ENCODE peak calls at places on chromosomes 11 and 22, in seven cellular contexts. U is K562; O is mucosa of descending colon; E is breast epithelium; W is fibroblast of lung; Z is CD8-positive, alpha-beta T cell; T is spleen. D is an unnamed sample. For H3K4me1 and H3K9me3, the result is how much of the 10 kb centered on the place peaks cover.

GRCh38 chr11:130786586-130786985 is 129.7 kb downstream of the SNX19 start:
- DNase-seq in W (no peak), O (no peak), Z (no peak), U (no peak), T (no peak), E (no peak), D (no peak)

GRCh38 chr11:116891746-116892145 is 54.3 kb upstream of the APOA1 start:
- DNase-seq in T (no peak), U (no peak), E (no peak), W (no peak), Z (no peak), O (no peak), D (no peak)

GRCh38 chr11:130737866-130738431 is 178.3 kb downstream of the SNX19 start:
- DNase-seq in W (peak), U (no peak), T (peak), O (peak), E (no peak), Z (no peak), D (peak)

GRCh38 chr11:30960387-30960992 is 374.3 kb upstream of the MPPED2 start:
- DNase-seq in T (no peak), W (peak), E (no peak), O (no peak), U (no peak), Z (no peak), D (no peak)

GRCh38 chr11:429931-430456 is 11.8 kb downstream of the ANO9 start:
- DNase-seq in O (peak), U (no peak), Z (no peak), E (no peak), W (no peak), T (no peak), D (peak)

GRCh38 chr22:29559853-29560252 is 6.3 kb upstream of the THOC5 start:
- DNase-seq in E (no peak), U (no peak), T (no peak), Z (no peak), W (no peak), O (no peak), D (no peak)

GRCh38 chr11:104163100-104164027 is 583 bp downstream of the PDGFD start:
- DNase-seq in Z (no peak), E (peak), U (no peak), O (no peak), T (peak), W (peak), D (no peak)

GRCh38 chr22:35330258-35330861 is 30.7 kb downstream of the TOM1 start:
- DNase-seq in Z (peak), O (peak), U (no peak), W (peak), T (peak), E (no peak), D (peak)

GRCh38 chr11:126385991-126386728 is 30.7 kb downstream of the ST3GAL4 start:
- DNase-seq in W (no peak), Z (no peak), O (no peak), E (no peak), U (no peak), T (peak), D (no peak)

GRCh38 chr11:118267486-118267885 is 3.4 kb upstream of the MPZL2 start:
- DNase-seq in W (no peak), E (no peak), O (no peak), Z (no peak), T (no peak), U (no peak), D (no peak)

GRCh38 chr11:74253361-74253760 is 58.1 kb downstream of the P4HA3 start:
- DNase-seq in E (no peak), Z (no peak), O (no peak), W (no peak), T (no peak), U (no peak), D (no peak)

GRCh38 chr11:77109236-77110019 is 6.8 kb downstream of the OMP start:
- DNase-seq in Z (no peak), E (no peak), T (no peak), U (no peak), W (peak), O (no peak), D (peak)

GRCh38 chr11:1129143-1129665 is 28.5 kb upstream of the MUC5AC start:
- DNase-seq in E (no peak), U (no peak), T (no peak), W (no peak), Z (no peak), O (no peak), D (no peak)

GRCh38 chr22:37806409-37807338 is 1.1 kb upstream of the GCAT start:
- DNase-seq in Z (no peak), E (peak), W (peak), O (no peak), T (no peak), U (no peak), D (peak)

GRCh38 chr11:1172729-1173117 is 15.0 kb downstream of the MUC5AC start:
- DNase-seq in O (no peak), W (no peak), E (no peak), T (no peak), U (no peak), Z (no peak), D (no peak)

GRCh38 chr11:36500315-36500721 is 9.8 kb downstream of the TRAF6 start:
- DNase-seq in W (peak), U (no peak), E (no peak), O (no peak), Z (no peak), T (no peak), D (no peak)

GRCh38 chr11:112817376-112817775 is 143.8 kb upstream of the NCAM1 start:
- DNase-seq in U (no peak), O (no peak), T (no peak), Z (no peak), E (no peak), W (no peak), D (no peak)

GRCh38 chr22:42856179-42856864 is 751 bp downstream of the ARFGAP3 start:
- DNase-seq in U (no peak), T (peak), Z (peak), W (peak), O (peak), E (peak), D (no peak)

GRCh38 chr11:102733232-102733875 is 8.6 kb upstream of the MMP8 start:
- DNase-seq in Z (no peak), T (peak), O (peak), U (peak), E (no peak), W (peak), D (peak)

GRCh38 chr22:23063539-23064380 is 6.6 kb upstream of the GNAZ start:
- DNase-seq in U (no peak), Z (no peak), T (peak), W (no peak), E (peak), O (no peak), D (peak)

GRCh38 chr11:1224491-1225385 is 1.9 kb downstream of the MUC5B start:
- DNase-seq in T (peak), E (peak), O (peak), U (peak), Z (no peak), W (no peak), D (peak)

GRCh38 chr11:15807827-15808226 is 548.5 kb downstream of the SOX6 start:
- DNase-seq in T (no peak), Z (no peak), W (no peak), O (no peak), U (no peak), E (no peak), D (no peak)

GRCh38 chr11:56783448-56784041 is 35.0 kb upstream of the OR9G4 start:
- DNase-seq in E (no peak), O (no peak), W (peak), T (no peak), U (peak), Z (no peak), D (no peak)

GRCh38 chr11:118149493-118149892 is 3.1 kb downstream of the SCN4B start:
- DNase-seq in U (no peak), T (no peak), E (no peak), O (no peak), W (no peak), Z (no peak), D (no peak)

GRCh38 chr11:77320351-77320750 is 18.9 kb upstream of the GDPD4 start:
- DNase-seq in U (no peak), T (no peak), E (no peak), W (peak), Z (no peak), O (no peak), D (no peak)

DNA sequence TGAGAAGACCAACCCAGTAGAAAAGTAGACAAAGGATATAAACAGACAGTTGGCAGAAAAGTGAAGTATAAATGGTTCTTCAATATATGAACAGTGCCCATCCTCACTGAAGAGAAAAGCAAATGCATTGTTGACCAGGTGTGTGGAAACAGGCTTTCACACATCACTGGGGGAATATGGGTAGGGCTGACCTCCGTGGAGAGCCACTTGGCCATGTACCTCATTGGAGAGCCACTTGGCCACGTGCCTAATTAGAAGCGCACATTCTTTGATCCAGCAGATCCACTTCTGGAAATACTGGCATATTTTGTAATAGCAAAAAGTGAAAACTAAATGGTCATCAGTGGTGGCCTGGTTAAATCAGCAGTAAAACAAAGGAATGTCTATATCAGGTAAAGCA is 43.2 kb downstream of the PPP6R3 start:
- DNase-seq in U (no peak), W (no peak), Z (no peak), E (no peak), T (no peak), O (no peak), D (no peak)
- H3K4me1 ChIP-seq in U (half or more), W (under half), Z (half or more), E (under half), T (half or more), O (under half), D (under half)

DNA sequence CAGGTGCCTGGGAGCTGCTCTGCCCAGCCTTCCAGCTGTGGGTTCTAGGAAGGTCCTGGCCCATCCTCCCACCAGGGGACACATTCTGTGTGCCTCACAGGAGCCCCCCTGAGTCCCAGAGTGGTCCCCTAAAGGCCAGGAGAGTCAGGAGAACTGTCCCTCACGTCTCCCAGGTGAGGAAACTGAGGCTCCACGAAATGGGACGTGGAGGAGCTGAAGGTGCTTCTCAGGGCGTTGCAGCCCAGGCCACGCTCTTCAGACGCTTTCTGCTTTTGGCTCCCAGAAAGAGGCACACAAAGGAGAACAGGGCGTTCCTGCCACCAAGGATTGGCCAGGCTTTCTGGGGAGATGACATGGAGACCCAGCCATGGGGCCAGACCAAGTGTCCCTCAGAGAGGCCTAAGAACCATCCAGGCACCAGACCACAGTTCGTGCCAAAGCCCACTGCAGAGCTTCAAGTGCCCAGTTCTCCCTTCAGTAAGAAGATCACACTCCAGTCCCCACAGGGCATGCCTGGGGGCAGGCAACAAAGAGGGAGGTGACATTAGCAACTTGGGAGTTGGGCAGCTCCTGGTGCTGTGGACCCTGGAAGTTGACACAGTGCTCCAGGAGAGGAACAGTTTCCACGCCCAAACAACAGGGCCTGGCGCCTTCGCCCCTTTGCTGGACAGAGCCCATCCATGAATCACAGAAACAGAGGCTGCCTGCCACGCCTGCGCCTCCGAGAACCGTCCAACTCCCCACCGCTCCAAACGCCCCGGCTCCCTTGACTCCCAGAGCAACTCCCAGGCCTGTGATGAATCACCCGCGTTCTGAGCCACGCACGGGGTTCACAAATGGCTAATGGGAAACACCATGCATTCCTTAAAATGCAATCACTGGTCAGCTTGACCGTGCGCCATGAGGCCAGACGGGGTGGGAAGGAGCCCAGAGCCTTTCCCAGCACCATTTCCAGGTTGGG is 589.2 kb downstream of the BRD1 start:
- DNase-seq in U (no peak), O (peak), T (peak), W (no peak), Z (no peak), E (no peak), D (no peak)
- H3K9me3 ChIP-seq in U (under half), O (under half), T (under half), W (under half), Z (under half), E (under half), D (under half)

GRCh38 chr11:68839054-68839865 is 2.5 kb downstream of the CPT1A start:
- DNase-seq in O (peak), T (peak), E (peak), W (peak), Z (peak), U (peak), D (peak)
- H3K4me1 ChIP-seq in O (half or more), T (half or more), E (under half), W (under half), Z (half or more), U (under half), D (under half)

DNA sequence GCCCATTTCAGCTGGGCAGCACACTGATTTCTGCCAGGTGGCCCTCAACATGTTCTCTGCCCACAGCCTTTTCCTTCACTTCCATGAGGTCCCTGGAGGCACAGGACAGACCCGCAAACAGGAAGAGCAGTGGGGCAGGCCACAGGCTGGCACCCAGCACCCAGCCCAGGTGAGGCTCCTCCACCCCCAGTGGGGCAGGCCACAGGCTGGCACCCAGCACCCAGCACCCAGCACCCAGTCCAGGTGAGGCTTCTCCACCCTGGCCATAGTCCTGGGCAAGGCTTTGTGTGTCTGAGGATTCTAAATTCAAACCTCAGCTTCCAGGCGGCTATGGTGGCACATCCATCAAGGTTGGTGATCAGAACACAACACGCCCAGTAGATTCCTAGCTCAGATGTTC is 1413.0 kb downstream of the BRD1 start:
- DNase-seq in T (no peak), U (no peak), Z (no peak), E (no peak), W (no peak), O (no peak), D (no peak)
- H3K9me3 ChIP-seq in T (under half), U (under half), Z (under half), E (under half), W (under half), O (under half), D (under half)

D was measured in BE2C.